ENCODE peak calls at places on chromosomes 1 and 21, in nine cellular contexts. One of them, this sample, is unnamed.
A peak's percentile ranks its signal among the peaks of the same experiment; 100 is the strongest.

GRCh38 chr1:211601159-211601558 is 22.2 kb upstream of the SLC30A1 start:
- DNase-seq in heart right ventricle: no peak
- DNase-seq in heart left ventricle: no peak
- DNase-seq in AG09309: no peak
- DNase-seq in breast epithelium: no peak
- DNase-seq in mesendoderm: no peak
- DNase-seq in mucosa of descending colon: no peak
- DNase-seq in choroid plexus epithelial cell: no peak
- DNase-seq in left ventricle myocardium inferior: no peak
- DNase-seq in this sample: no peak

GRCh38 chr21:15669247-15669646 is 60.5 kb upstream of the USP25 start:
- DNase-seq in heart right ventricle: no peak
- DNase-seq in heart left ventricle: no peak
- DNase-seq in AG09309: no peak
- DNase-seq in breast epithelium: no peak
- DNase-seq in mesendoderm: peak; percentile 91
- DNase-seq in mucosa of descending colon: no peak
- DNase-seq in choroid plexus epithelial cell: peak; percentile 75
- DNase-seq in left ventricle myocardium inferior: no peak
- DNase-seq in this sample: no peak

GRCh38 chr1:221204055-221204833 is 325.0 kb downstream of the HLX start:
- DNase-seq in heart right ventricle: peak; percentile 19
- DNase-seq in heart left ventricle: no peak
- DNase-seq in AG09309: no peak
- DNase-seq in breast epithelium: no peak
- DNase-seq in mesendoderm: peak; percentile 33
- DNase-seq in mucosa of descending colon: no peak
- DNase-seq in choroid plexus epithelial cell: no peak
- DNase-seq in left ventricle myocardium inferior: no peak
- DNase-seq in this sample: no peak

GRCh38 chr1:201140235-201140940 is 13.4 kb upstream of the ASCL5 start:
- DNase-seq in heart right ventricle: no peak
- DNase-seq in heart left ventricle: no peak
- DNase-seq in AG09309: no peak
- DNase-seq in breast epithelium: no peak
- DNase-seq in mesendoderm: no peak
- DNase-seq in mucosa of descending colon: no peak
- DNase-seq in choroid plexus epithelial cell: no peak
- DNase-seq in left ventricle myocardium inferior: no peak
- DNase-seq in this sample: no peak

GRCh38 chr1:87682565-87682964 is 353.9 kb downstream of the LMO4 start:
- DNase-seq in heart right ventricle: no peak
- DNase-seq in heart left ventricle: no peak
- DNase-seq in AG09309: no peak
- DNase-seq in breast epithelium: no peak
- DNase-seq in mesendoderm: no peak
- DNase-seq in mucosa of descending colon: no peak
- DNase-seq in choroid plexus epithelial cell: no peak
- DNase-seq in left ventricle myocardium inferior: no peak
- DNase-seq in this sample: no peak

GRCh38 chr1:109793089-109793485 is 29.4 kb upstream of the EPS8L3 start:
- DNase-seq in heart right ventricle: no peak
- DNase-seq in heart left ventricle: no peak
- DNase-seq in AG09309: no peak
- DNase-seq in breast epithelium: no peak
- DNase-seq in mesendoderm: no peak
- DNase-seq in mucosa of descending colon: no peak
- DNase-seq in choroid plexus epithelial cell: no peak
- DNase-seq in left ventricle myocardium inferior: no peak
- DNase-seq in this sample: no peak

GRCh38 chr1:206472454-206472853 is 2.2 kb downstream of the IKBKE start:
- DNase-seq in heart right ventricle: no peak
- DNase-seq in heart left ventricle: peak; percentile 57
- DNase-seq in AG09309: peak; percentile 32
- DNase-seq in breast epithelium: no peak
- DNase-seq in mesendoderm: peak; percentile 56
- DNase-seq in mucosa of descending colon: peak; percentile 35
- DNase-seq in choroid plexus epithelial cell: peak; percentile 94
- DNase-seq in left ventricle myocardium inferior: no peak
- DNase-seq in this sample: no peak

GRCh38 chr1:72845342-72845741 is 563.0 kb upstream of the NEGR1 start:
- DNase-seq in heart right ventricle: no peak
- DNase-seq in heart left ventricle: no peak
- DNase-seq in AG09309: no peak
- DNase-seq in breast epithelium: no peak
- DNase-seq in mesendoderm: peak; percentile 76
- DNase-seq in mucosa of descending colon: no peak
- DNase-seq in choroid plexus epithelial cell: peak; percentile 7
- DNase-seq in left ventricle myocardium inferior: no peak
- DNase-seq in this sample: no peak

GRCh38 chr1:39409055-39409816 is 82.2 kb upstream of the BMP8A start:
- DNase-seq in heart right ventricle: peak; percentile 70
- DNase-seq in heart left ventricle: peak; percentile 69
- DNase-seq in AG09309: no peak
- DNase-seq in breast epithelium: peak; percentile 43
- DNase-seq in mesendoderm: peak; percentile 73
- DNase-seq in mucosa of descending colon: peak; percentile 52
- DNase-seq in choroid plexus epithelial cell: peak; percentile 63
- DNase-seq in left ventricle myocardium inferior: peak; percentile 57
- DNase-seq in this sample: no peak

GRCh38 chr1:219660666-219661463 is 48.0 kb upstream of the ZC3H11B start:
- DNase-seq in heart right ventricle: peak; percentile 90
- DNase-seq in heart left ventricle: peak; percentile 89
- DNase-seq in AG09309: peak; percentile 77
- DNase-seq in breast epithelium: peak; percentile 40
- DNase-seq in mesendoderm: peak; percentile 97
- DNase-seq in mucosa of descending colon: peak; percentile 78
- DNase-seq in choroid plexus epithelial cell: peak; percentile 98
- DNase-seq in left ventricle myocardium inferior: peak; percentile 91
- DNase-seq in this sample: peak; percentile 33

GRCh38 chr1:47215713-47216112 is 16.3 kb downstream of the TAL1 start:
- DNase-seq in heart right ventricle: no peak
- DNase-seq in heart left ventricle: no peak
- DNase-seq in AG09309: no peak
- DNase-seq in breast epithelium: no peak
- DNase-seq in mesendoderm: no peak
- DNase-seq in mucosa of descending colon: no peak
- DNase-seq in choroid plexus epithelial cell: no peak
- DNase-seq in left ventricle myocardium inferior: no peak
- DNase-seq in this sample: no peak

GRCh38 chr1:5882367-5883128 is 109.7 kb downstream of the NPHP4 start:
- DNase-seq in heart right ventricle: no peak
- DNase-seq in heart left ventricle: peak; percentile 13
- DNase-seq in AG09309: no peak
- DNase-seq in breast epithelium: no peak
- DNase-seq in mesendoderm: no peak
- DNase-seq in mucosa of descending colon: no peak
- DNase-seq in choroid plexus epithelial cell: no peak
- DNase-seq in left ventricle myocardium inferior: no peak
- DNase-seq in this sample: no peak

GRCh38 chr1:83090195-83090594 is 908.7 kb downstream of the TTLL7 start:
- DNase-seq in heart right ventricle: no peak
- DNase-seq in heart left ventricle: no peak
- DNase-seq in AG09309: no peak
- DNase-seq in breast epithelium: no peak
- DNase-seq in mesendoderm: no peak
- DNase-seq in mucosa of descending colon: no peak
- DNase-seq in choroid plexus epithelial cell: peak; percentile 20
- DNase-seq in left ventricle myocardium inferior: no peak
- DNase-seq in this sample: no peak

GRCh38 chr21:25970254-25970930 is 200.2 kb downstream of the APP start:
- DNase-seq in heart right ventricle: no peak
- DNase-seq in heart left ventricle: peak; percentile 41
- DNase-seq in AG09309: no peak
- DNase-seq in breast epithelium: no peak
- DNase-seq in mesendoderm: no peak
- DNase-seq in mucosa of descending colon: no peak
- DNase-seq in choroid plexus epithelial cell: peak; percentile 23
- DNase-seq in left ventricle myocardium inferior: peak; percentile 20
- DNase-seq in this sample: no peak

GRCh38 chr1:225474439-225474985 is 46.7 kb upstream of the LBR start:
- DNase-seq in heart right ventricle: no peak
- DNase-seq in heart left ventricle: no peak
- DNase-seq in AG09309: no peak
- DNase-seq in breast epithelium: no peak
- DNase-seq in mesendoderm: no peak
- DNase-seq in mucosa of descending colon: no peak
- DNase-seq in choroid plexus epithelial cell: no peak
- DNase-seq in left ventricle myocardium inferior: no peak
- DNase-seq in this sample: no peak
- H3K4me3 ChIP-seq in heart right ventricle: no peak overlapping the region
- H3K4me3 ChIP-seq in heart left ventricle: no peak overlapping the region
- H3K4me3 ChIP-seq in AG09309: no peak overlapping the region
- H3K4me3 ChIP-seq in breast epithelium: peak overlapping the region; percentile 55
- H3K4me3 ChIP-seq in mesendoderm: no peak overlapping the region
- H3K4me3 ChIP-seq in mucosa of descending colon: no peak overlapping the region
- H3K4me3 ChIP-seq in choroid plexus epithelial cell: no peak overlapping the region
- H3K4me3 ChIP-seq in left ventricle myocardium inferior: no peak overlapping the region
- H3K4me3 ChIP-seq in this sample: no peak overlapping the region

DNA sequence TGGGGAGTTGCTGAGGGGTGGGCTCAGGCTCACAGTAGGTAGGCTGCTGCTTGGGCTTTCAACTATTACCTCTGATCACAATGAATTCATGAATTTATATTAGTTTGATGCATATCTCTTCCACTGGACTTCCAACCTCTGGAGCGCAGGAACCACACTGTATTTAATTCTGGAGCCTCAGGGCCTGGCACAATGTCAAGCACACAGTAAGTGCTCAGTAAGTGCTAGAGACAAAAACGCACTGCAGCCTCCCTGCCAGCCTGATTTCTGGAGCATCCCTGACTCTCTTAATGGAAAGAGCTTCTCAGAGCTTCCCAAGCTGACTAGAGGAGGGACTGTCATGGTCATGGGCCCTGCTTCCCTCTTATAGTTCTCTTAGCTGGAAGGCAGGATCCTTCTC is 33.8 kb downstream of the NUAK2 start:
- DNase-seq in heart right ventricle: no peak
- DNase-seq in heart left ventricle: no peak
- DNase-seq in AG09309: no peak
- DNase-seq in breast epithelium: no peak
- DNase-seq in mesendoderm: no peak
- DNase-seq in mucosa of descending colon: no peak
- DNase-seq in choroid plexus epithelial cell: no peak
- DNase-seq in left ventricle myocardium inferior: no peak
- DNase-seq in this sample: no peak
- H3K4me3 ChIP-seq in heart right ventricle: no peak overlapping the region
- H3K4me3 ChIP-seq in heart left ventricle: no peak overlapping the region
- H3K4me3 ChIP-seq in AG09309: no peak overlapping the region
- H3K4me3 ChIP-seq in breast epithelium: no peak overlapping the region
- H3K4me3 ChIP-seq in mesendoderm: no peak overlapping the region
- H3K4me3 ChIP-seq in mucosa of descending colon: no peak overlapping the region
- H3K4me3 ChIP-seq in choroid plexus epithelial cell: no peak overlapping the region
- H3K4me3 ChIP-seq in left ventricle myocardium inferior: no peak overlapping the region
- H3K4me3 ChIP-seq in this sample: no peak overlapping the region

DNA sequence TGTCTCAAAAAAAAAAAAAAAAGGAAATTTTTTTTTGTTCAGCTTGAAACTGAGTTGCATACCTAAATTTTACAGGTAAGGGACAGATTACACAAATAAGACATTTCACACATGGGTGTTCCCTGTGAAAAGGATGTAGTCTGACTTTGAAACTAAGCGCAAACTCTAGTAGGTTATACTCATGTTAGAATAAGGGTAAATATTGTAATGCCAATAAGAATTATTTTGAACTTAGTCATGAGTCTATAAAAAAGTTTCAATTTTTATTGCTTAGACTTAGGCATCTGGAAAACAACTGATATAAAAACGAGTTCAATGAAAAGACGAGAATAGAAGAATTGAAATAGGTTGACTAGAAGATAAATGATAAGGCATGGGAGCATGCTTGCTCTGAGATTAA is 122.3 kb downstream of the HMCN1 start:
- DNase-seq in heart right ventricle: no peak
- DNase-seq in heart left ventricle: no peak
- DNase-seq in AG09309: no peak
- DNase-seq in breast epithelium: no peak
- DNase-seq in mesendoderm: no peak
- DNase-seq in mucosa of descending colon: no peak
- DNase-seq in choroid plexus epithelial cell: no peak
- DNase-seq in left ventricle myocardium inferior: no peak
- DNase-seq in this sample: no peak
- H3K4me3 ChIP-seq in heart right ventricle: no peak overlapping the region
- H3K4me3 ChIP-seq in heart left ventricle: no peak overlapping the region
- H3K4me3 ChIP-seq in AG09309: no peak overlapping the region
- H3K4me3 ChIP-seq in breast epithelium: no peak overlapping the region
- H3K4me3 ChIP-seq in mesendoderm: no peak overlapping the region
- H3K4me3 ChIP-seq in mucosa of descending colon: no peak overlapping the region
- H3K4me3 ChIP-seq in choroid plexus epithelial cell: no peak overlapping the region
- H3K4me3 ChIP-seq in left ventricle myocardium inferior: no peak overlapping the region
- H3K4me3 ChIP-seq in this sample: no peak overlapping the region

GRCh38 chr1:214303538-214303937 is 22.6 kb downstream of the SMYD2 start:
- DNase-seq in heart right ventricle: no peak
- DNase-seq in heart left ventricle: no peak
- DNase-seq in AG09309: no peak
- DNase-seq in breast epithelium: no peak
- DNase-seq in mesendoderm: no peak
- DNase-seq in mucosa of descending colon: no peak
- DNase-seq in choroid plexus epithelial cell: no peak
- DNase-seq in left ventricle myocardium inferior: no peak
- DNase-seq in this sample: no peak
- H3K4me3 ChIP-seq in heart right ventricle: peak overlapping the region; percentile 18
- H3K4me3 ChIP-seq in heart left ventricle: no peak overlapping the region
- H3K4me3 ChIP-seq in AG09309: no peak overlapping the region
- H3K4me3 ChIP-seq in breast epithelium: peak overlapping the region; percentile 41
- H3K4me3 ChIP-seq in mesendoderm: no peak overlapping the region
- H3K4me3 ChIP-seq in mucosa of descending colon: no peak overlapping the region
- H3K4me3 ChIP-seq in choroid plexus epithelial cell: no peak overlapping the region
- H3K4me3 ChIP-seq in left ventricle myocardium inferior: peak overlapping the region; percentile 20
- H3K4me3 ChIP-seq in this sample: no peak overlapping the region

GRCh38 chr1:107171378-107171777 is 30.5 kb downstream of the NTNG1 start:
- DNase-seq in heart right ventricle: no peak
- DNase-seq in heart left ventricle: no peak
- DNase-seq in AG09309: no peak
- DNase-seq in breast epithelium: no peak
- DNase-seq in mesendoderm: peak; percentile 42
- DNase-seq in mucosa of descending colon: no peak
- DNase-seq in choroid plexus epithelial cell: no peak
- DNase-seq in left ventricle myocardium inferior: no peak
- DNase-seq in this sample: no peak

GRCh38 chr1:107172450-107172849 is 31.6 kb downstream of the NTNG1 start:
- DNase-seq in heart right ventricle: no peak
- DNase-seq in heart left ventricle: no peak
- DNase-seq in AG09309: no peak
- DNase-seq in breast epithelium: no peak
- DNase-seq in mesendoderm: no peak
- DNase-seq in mucosa of descending colon: no peak
- DNase-seq in choroid plexus epithelial cell: no peak
- DNase-seq in left ventricle myocardium inferior: no peak
- DNase-seq in this sample: no peak

GRCh38 chr1:107175102-107175501 is 34.3 kb downstream of the NTNG1 start:
- DNase-seq in heart right ventricle: no peak
- DNase-seq in heart left ventricle: no peak
- DNase-seq in AG09309: no peak
- DNase-seq in breast epithelium: no peak
- DNase-seq in mesendoderm: peak; percentile 69
- DNase-seq in mucosa of descending colon: no peak
- DNase-seq in choroid plexus epithelial cell: no peak
- DNase-seq in left ventricle myocardium inferior: no peak
- DNase-seq in this sample: no peak
- H3K4me3 ChIP-seq in heart right ventricle: no peak overlapping the region
- H3K4me3 ChIP-seq in heart left ventricle: no peak overlapping the region
- H3K4me3 ChIP-seq in AG09309: no peak overlapping the region
- H3K4me3 ChIP-seq in breast epithelium: no peak overlapping the region
- H3K4me3 ChIP-seq in mesendoderm: no peak overlapping the region
- H3K4me3 ChIP-seq in mucosa of descending colon: no peak overlapping the region
- H3K4me3 ChIP-seq in choroid plexus epithelial cell: no peak overlapping the region
- H3K4me3 ChIP-seq in left ventricle myocardium inferior: no peak overlapping the region
- H3K4me3 ChIP-seq in this sample: no peak overlapping the region

This sample was measured in epithelial cell of proximal tubule.